ENCODE peak calls at places on chromosomes 4 and X, in five cellular contexts. D is A549, Z is K562, T is GM12878, Q is HepG2. M is an unnamed sample.

GRCh38 chr4:2401610-2401983 is 16.8 kb downstream of the ZFYVE28 start:
- DNase-seq in D (no peak), Z (no peak), T (no peak), Q (no peak), M (no peak)

GRCh38 chr4:51909236-51909703 is 66.3 kb downstream of the DCUN1D4 start:
- DNase-seq in D (no peak), Z (no peak), T (no peak), Q (peak), M (no peak)

GRCh38 chr4:175431635-175432034 is 380.4 kb downstream of the GPM6A start:
- DNase-seq in D (no peak), Z (no peak), T (no peak), Q (no peak), M (no peak)

GRCh38 chr4:4417886-4418285 is 31.0 kb downstream of the NSG1 start:
- DNase-seq in D (no peak), Z (no peak), T (no peak), Q (no peak), M (no peak)

GRCh38 chr4:90503677-90504076 is 376.5 kb downstream of the CCSER1 start:
- DNase-seq in D (no peak), Z (no peak), T (no peak), Q (no peak), M (no peak)

GRCh38 chr4:37993806-37994205 is 33.6 kb downstream of the PTTG2 start:
- DNase-seq in D (no peak), Z (no peak), T (no peak), Q (no peak), M (no peak)

GRCh38 chr4:118058955-118059354 is 24.7 kb downstream of the NDST3 start:
- DNase-seq in D (no peak), Z (no peak), T (no peak), Q (no peak), M (no peak)

GRCh38 chr4:87123241-87123640 is 97.2 kb downstream of the KLHL8 start:
- DNase-seq in D (no peak), Z (no peak), T (no peak), Q (no peak), M (no peak)

GRCh38 chr4:106618920-106619319 is 250.3 kb upstream of the GIMD1 start:
- DNase-seq in D (no peak), Z (no peak), T (no peak), Q (no peak), M (no peak)

GRCh38 chr4:25343671-25344070 is 31.1 kb downstream of the ZCCHC4 start:
- DNase-seq in D (no peak), Z (no peak), T (no peak), Q (no peak), M (no peak)

GRCh38 chr4:7906171-7906581 is 33.5 kb downstream of the AFAP1 start:
- DNase-seq in D (no peak), Z (no peak), T (no peak), Q (no peak), M (no peak)

GRCh38 chr4:185211641-185212040 is 2.2 kb downstream of the SNX25 start:
- DNase-seq in D (no peak), Z (no peak), T (no peak), Q (peak), M (no peak)

GRCh38 chr4:108619372-108620100 is 840 bp upstream of the RPL34 start:
- DNase-seq in D (no peak), Z (peak), T (no peak), Q (no peak), M (no peak)

GRCh38 chr4:6953751-6954380 is 44.2 kb downstream of the TBC1D14 start:
- DNase-seq in D (no peak), Z (peak), T (no peak), Q (no peak), M (peak)

GRCh38 chr4:87375719-87376291 is 15.2 kb downstream of the HSD17B11 start:
- DNase-seq in D (no peak), Z (peak), T (no peak), Q (peak), M (no peak)

GRCh38 chrX:69361286-69361926 is 142.7 kb upstream of the NALF2 start:
- DNase-seq in D (no peak), Z (no peak), T (no peak), Q (no peak), M (no peak)

GRCh38 chr4:110487873-110488272 is 11.9 kb downstream of the ENPEP start:
- DNase-seq in D (no peak), Z (no peak), T (no peak), Q (peak), M (no peak)

GRCh38 chr4:109764376-109764775 is 34.5 kb upstream of the PLA2G12A start:
- DNase-seq in D (no peak), Z (no peak), T (no peak), Q (no peak), M (no peak)

GRCh38 chr4:109079177-109079576 is 223.3 kb downstream of the COL25A1 start:
- DNase-seq in D (no peak), Z (no peak), T (no peak), Q (no peak), M (no peak)

GRCh38 chr4:41146716-41147506 is 67.4 kb downstream of the APBB2 start:
- DNase-seq in D (no peak), Z (no peak), T (no peak), Q (no peak), M (no peak)

GRCh38 chr4:52911684-52912294 is 49.7 kb downstream of the RASL11B start:
- DNase-seq in D (peak), Z (peak), T (peak), Q (peak), M (peak)
- TF ChIP-seq CTCF in D (peak), Z (peak), T (peak), Q (peak), M (peak)

DNA sequence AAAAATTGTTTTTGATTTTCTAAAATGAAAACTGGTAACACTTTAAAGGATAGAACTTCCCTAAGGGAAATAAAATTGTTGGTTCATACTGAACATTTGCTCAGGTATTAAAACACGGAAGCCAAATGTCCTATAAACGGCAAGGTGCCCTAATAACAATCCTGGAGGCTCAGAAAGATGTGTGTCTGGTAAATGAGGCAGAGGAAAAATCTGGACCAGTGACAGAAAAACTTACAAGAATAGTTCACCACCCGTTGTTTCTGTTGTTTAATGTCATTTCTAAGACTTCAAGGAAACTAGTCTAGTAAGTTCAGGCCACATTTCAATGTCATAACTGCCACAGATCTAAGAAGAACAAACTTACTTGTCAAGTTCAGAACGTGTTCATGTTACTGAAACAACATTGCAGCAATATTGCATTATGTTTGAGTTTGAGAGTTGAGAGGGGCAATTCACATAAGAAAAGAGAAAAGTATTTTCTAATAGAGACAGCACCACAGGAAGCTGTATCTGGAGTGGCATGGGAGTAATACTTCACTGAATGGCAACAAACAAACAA is 476.6 kb downstream of the GRXCR1 start:
- DNase-seq in D (no peak), Z (no peak), T (no peak), Q (peak), M (no peak)
- TF ChIP-seq KDM1A in D (no peak), Z (no peak), T (no peak), Q (no peak), M (no peak)

DNA sequence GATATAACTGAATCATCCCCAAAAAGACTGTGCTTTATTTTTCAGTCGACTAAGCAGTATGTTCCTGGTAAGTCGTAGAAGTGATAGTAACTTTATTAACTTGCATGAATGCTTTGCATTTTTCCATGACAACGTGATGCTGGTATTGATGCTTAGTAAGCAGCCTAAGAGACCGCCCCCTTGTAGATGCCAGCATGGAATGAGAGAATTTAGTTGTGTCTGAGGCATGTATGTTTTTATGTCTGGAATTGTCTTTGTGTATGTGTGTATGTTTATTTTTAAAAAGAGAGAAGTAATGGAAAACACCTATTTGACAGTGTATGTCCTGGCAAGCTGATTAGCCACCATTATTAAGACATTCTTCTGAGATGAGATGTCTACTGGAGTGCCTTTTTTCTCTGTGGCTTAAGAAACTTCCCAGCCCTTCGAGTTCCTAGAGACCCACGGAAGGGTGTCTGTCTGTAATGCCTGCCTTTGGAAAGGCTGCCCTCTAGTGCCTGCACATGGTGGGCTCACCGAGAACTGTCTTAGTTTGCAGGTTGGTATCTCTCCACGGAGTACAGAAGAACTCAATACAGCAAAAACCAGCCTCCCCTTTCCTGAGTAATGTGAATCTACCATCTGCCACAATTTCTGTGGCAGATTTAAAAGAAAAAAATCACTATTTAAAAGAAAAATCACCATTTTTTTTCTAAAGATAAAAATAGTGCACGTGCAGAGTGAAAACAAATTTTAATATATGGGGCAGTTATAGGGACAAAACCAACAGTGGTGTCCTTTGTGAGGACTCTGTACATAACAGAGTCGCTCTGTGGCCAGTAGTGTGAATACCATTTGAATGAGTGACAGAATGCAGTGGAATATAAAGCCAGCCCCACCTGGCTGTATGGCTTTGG is 85.9 kb downstream of the AASDH start:
- DNase-seq in D (peak), Z (peak), T (peak), Q (peak), M (peak)
- TF ChIP-seq CTCF in D (peak), Z (peak), T (peak), Q (peak), M (peak)

GRCh38 chr4:28788929-28789490 is 1928.4 kb downstream of the STIM2 start:
- DNase-seq in D (no peak), Z (no peak), T (no peak), Q (no peak), M (no peak)
- TF ChIP-seq KDM1A in D (no peak), Z (no peak), T (no peak), Q (no peak), M (no peak)